ENCODE peak calls at places on chromosomes 11 and 22, in eight cellular contexts. One of them, this sample, is unnamed.

GRCh38 chr22:43811777-43812148 is 342 bp downstream of the EFCAB6 start:
- DNase-seq in foreskin fibroblast: peak; percentile 55
- DNase-seq in Daoy: peak; percentile 34
- DNase-seq in left ventricle myocardium inferior: no peak
- DNase-seq in NCI-H2081: peak; percentile 14
- DNase-seq in KG1: no peak
- DNase-seq in chondrocyte: no peak
- DNase-seq in activated T-cell treated with anti-CD3 and anti-CD28 coated beads, Interleukin-2, amount 50 U/mL, for 24 hours: no peak
- DNase-seq in this sample: no peak

GRCh38 chr11:113023228-113023627 is 62.0 kb downstream of the NCAM1 start:
- DNase-seq in foreskin fibroblast: peak; percentile 5
- DNase-seq in Daoy: peak; percentile 46
- DNase-seq in left ventricle myocardium inferior: no peak
- DNase-seq in NCI-H2081: no peak
- DNase-seq in KG1: no peak
- DNase-seq in chondrocyte: no peak
- DNase-seq in activated T-cell treated with anti-CD3 and anti-CD28 coated beads, Interleukin-2, amount 50 U/mL, for 24 hours: no peak
- DNase-seq in this sample: no peak

GRCh38 chr22:35071784-35072183 is 5.8 kb downstream of the ISX start:
- DNase-seq in foreskin fibroblast: no peak
- DNase-seq in Daoy: no peak
- DNase-seq in left ventricle myocardium inferior: no peak
- DNase-seq in NCI-H2081: no peak
- DNase-seq in KG1: no peak
- DNase-seq in chondrocyte: no peak
- DNase-seq in activated T-cell treated with anti-CD3 and anti-CD28 coated beads, Interleukin-2, amount 50 U/mL, for 24 hours: no peak
- DNase-seq in this sample: no peak

GRCh38 chr22:30675436-30675835 is 7.8 kb upstream of the DUSP18 start:
- DNase-seq in foreskin fibroblast: no peak
- DNase-seq in Daoy: no peak
- DNase-seq in left ventricle myocardium inferior: no peak
- DNase-seq in NCI-H2081: peak; percentile 8
- DNase-seq in KG1: no peak
- DNase-seq in chondrocyte: no peak
- DNase-seq in activated T-cell treated with anti-CD3 and anti-CD28 coated beads, Interleukin-2, amount 50 U/mL, for 24 hours: no peak
- DNase-seq in this sample: no peak

GRCh38 chr11:79040348-79040747 is 400.5 kb downstream of the TENM4 start:
- DNase-seq in foreskin fibroblast: peak; percentile 70
- DNase-seq in Daoy: peak; percentile 39
- DNase-seq in left ventricle myocardium inferior: no peak
- DNase-seq in NCI-H2081: peak; percentile 4
- DNase-seq in KG1: no peak
- DNase-seq in chondrocyte: no peak
- DNase-seq in activated T-cell treated with anti-CD3 and anti-CD28 coated beads, Interleukin-2, amount 50 U/mL, for 24 hours: no peak
- DNase-seq in this sample: no peak

GRCh38 chr22:19902245-19902699 is 39.3 kb upstream of the COMT start:
- DNase-seq in foreskin fibroblast: no peak
- DNase-seq in Daoy: no peak
- DNase-seq in left ventricle myocardium inferior: no peak
- DNase-seq in NCI-H2081: peak; percentile 80
- DNase-seq in KG1: no peak
- DNase-seq in chondrocyte: no peak
- DNase-seq in activated T-cell treated with anti-CD3 and anti-CD28 coated beads, Interleukin-2, amount 50 U/mL, for 24 hours: no peak
- DNase-seq in this sample: peak; percentile 74

GRCh38 chr11:102798012-102798746 is at the start of gene MMP1:
- DNase-seq in foreskin fibroblast: peak; percentile 91
- DNase-seq in Daoy: peak; percentile 14
- DNase-seq in left ventricle myocardium inferior: no peak
- DNase-seq in NCI-H2081: no peak
- DNase-seq in KG1: no peak
- DNase-seq in chondrocyte: no peak
- DNase-seq in activated T-cell treated with anti-CD3 and anti-CD28 coated beads, Interleukin-2, amount 50 U/mL, for 24 hours: no peak
- DNase-seq in this sample: no peak

GRCh38 chr11:64334764-64335741 is 5.0 kb upstream of the CCDC88B start:
- DNase-seq in foreskin fibroblast: peak; percentile 97
- DNase-seq in Daoy: peak; percentile 98
- DNase-seq in left ventricle myocardium inferior: no peak
- DNase-seq in NCI-H2081: no peak
- DNase-seq in KG1: no peak
- DNase-seq in chondrocyte: peak; percentile 79
- DNase-seq in activated T-cell treated with anti-CD3 and anti-CD28 coated beads, Interleukin-2, amount 50 U/mL, for 24 hours: no peak
- DNase-seq in this sample: peak; percentile 80

GRCh38 chr11:13837286-13837685 is 125.2 kb upstream of the SPON1 start:
- DNase-seq in foreskin fibroblast: peak; percentile 40
- DNase-seq in Daoy: peak; percentile 50
- DNase-seq in left ventricle myocardium inferior: no peak
- DNase-seq in NCI-H2081: no peak
- DNase-seq in KG1: no peak
- DNase-seq in chondrocyte: no peak
- DNase-seq in activated T-cell treated with anti-CD3 and anti-CD28 coated beads, Interleukin-2, amount 50 U/mL, for 24 hours: no peak
- DNase-seq in this sample: no peak

GRCh38 chr11:22920939-22921565 is 60.8 kb upstream of the CCDC179 start:
- DNase-seq in foreskin fibroblast: peak; percentile 51
- DNase-seq in Daoy: peak; percentile 1
- DNase-seq in left ventricle myocardium inferior: no peak
- DNase-seq in NCI-H2081: peak; percentile 66
- DNase-seq in KG1: peak; percentile 36
- DNase-seq in chondrocyte: no peak
- DNase-seq in activated T-cell treated with anti-CD3 and anti-CD28 coated beads, Interleukin-2, amount 50 U/mL, for 24 hours: no peak
- DNase-seq in this sample: peak; percentile 56

GRCh38 chr11:122365545-122366380 is 249.7 kb upstream of the BLID start:
- DNase-seq in foreskin fibroblast: peak; percentile 33
- DNase-seq in Daoy: no peak
- DNase-seq in left ventricle myocardium inferior: no peak
- DNase-seq in NCI-H2081: no peak
- DNase-seq in KG1: no peak
- DNase-seq in chondrocyte: no peak
- DNase-seq in activated T-cell treated with anti-CD3 and anti-CD28 coated beads, Interleukin-2, amount 50 U/mL, for 24 hours: no peak
- DNase-seq in this sample: peak; percentile 16

GRCh38 chr11:59801981-59802638 is 8.5 kb downstream of the MRPL16 start:
- DNase-seq in foreskin fibroblast: peak; percentile 53
- DNase-seq in Daoy: peak; percentile 31
- DNase-seq in left ventricle myocardium inferior: no peak
- DNase-seq in NCI-H2081: no peak
- DNase-seq in KG1: no peak
- DNase-seq in chondrocyte: no peak
- DNase-seq in activated T-cell treated with anti-CD3 and anti-CD28 coated beads, Interleukin-2, amount 50 U/mL, for 24 hours: no peak
- DNase-seq in this sample: no peak

GRCh38 chr11:76602431-76602861 is 68.1 kb downstream of the LRRC32 start:
- DNase-seq in foreskin fibroblast: peak; percentile 92
- DNase-seq in Daoy: peak; percentile 84
- DNase-seq in left ventricle myocardium inferior: peak; percentile 72
- DNase-seq in NCI-H2081: no peak
- DNase-seq in KG1: no peak
- DNase-seq in chondrocyte: no peak
- DNase-seq in activated T-cell treated with anti-CD3 and anti-CD28 coated beads, Interleukin-2, amount 50 U/mL, for 24 hours: no peak
- DNase-seq in this sample: no peak

GRCh38 chr11:35892166-35892565 is 51.7 kb upstream of the LDLRAD3 start:
- DNase-seq in foreskin fibroblast: peak; percentile 51
- DNase-seq in Daoy: no peak
- DNase-seq in left ventricle myocardium inferior: no peak
- DNase-seq in NCI-H2081: no peak
- DNase-seq in KG1: no peak
- DNase-seq in chondrocyte: no peak
- DNase-seq in activated T-cell treated with anti-CD3 and anti-CD28 coated beads, Interleukin-2, amount 50 U/mL, for 24 hours: no peak
- DNase-seq in this sample: no peak

GRCh38 chr11:30585067-30585891 is 874 bp downstream of the MPPED2 start:
- DNase-seq in foreskin fibroblast: no peak
- DNase-seq in Daoy: peak; percentile 27
- DNase-seq in left ventricle myocardium inferior: peak; percentile 37
- DNase-seq in NCI-H2081: no peak
- DNase-seq in KG1: no peak
- DNase-seq in chondrocyte: peak; percentile 59
- DNase-seq in activated T-cell treated with anti-CD3 and anti-CD28 coated beads, Interleukin-2, amount 50 U/mL, for 24 hours: peak; percentile 32
- DNase-seq in this sample: peak; percentile 66

GRCh38 chr11:100777118-100777517 is 90.0 kb downstream of the ARHGAP42 start:
- DNase-seq in foreskin fibroblast: no peak
- DNase-seq in Daoy: peak; percentile 46
- DNase-seq in left ventricle myocardium inferior: no peak
- DNase-seq in NCI-H2081: peak; percentile 25
- DNase-seq in KG1: no peak
- DNase-seq in chondrocyte: no peak
- DNase-seq in activated T-cell treated with anti-CD3 and anti-CD28 coated beads, Interleukin-2, amount 50 U/mL, for 24 hours: no peak
- DNase-seq in this sample: no peak

GRCh38 chr11:99325807-99326206 is 305.1 kb downstream of the CNTN5 start:
- DNase-seq in foreskin fibroblast: peak; percentile 4
- DNase-seq in Daoy: peak; percentile 12
- DNase-seq in left ventricle myocardium inferior: no peak
- DNase-seq in NCI-H2081: no peak
- DNase-seq in KG1: no peak
- DNase-seq in chondrocyte: no peak
- DNase-seq in activated T-cell treated with anti-CD3 and anti-CD28 coated beads, Interleukin-2, amount 50 U/mL, for 24 hours: no peak
- DNase-seq in this sample: no peak

GRCh38 chr11:130908061-130908460 is 8.2 kb downstream of the SNX19 start:
- DNase-seq in foreskin fibroblast: no peak
- DNase-seq in Daoy: no peak
- DNase-seq in left ventricle myocardium inferior: no peak
- DNase-seq in NCI-H2081: no peak
- DNase-seq in KG1: no peak
- DNase-seq in chondrocyte: no peak
- DNase-seq in activated T-cell treated with anti-CD3 and anti-CD28 coated beads, Interleukin-2, amount 50 U/mL, for 24 hours: no peak
- DNase-seq in this sample: no peak